ENCODE peak calls at places on chromosome 22, in four cellular contexts. F is K562, S is H1, O is SK-N-SH. B is an unnamed sample.

GRCh38 chr22:49946612-49947295 is 13.8 kb upstream of the PIM3 start:
- DNase-seq in F (no peak), S (no peak), O (no peak), B (no peak)

GRCh38 chr22:17412232-17412631 is 43.0 kb downstream of the CECR2 start:
- DNase-seq in F (no peak), S (no peak), O (no peak), B (no peak)

GRCh38 chr22:17266261-17266971 is 47.2 kb upstream of the ADA2 start:
- DNase-seq in F (no peak), S (peak), O (no peak), B (peak)

GRCh38 chr22:37534445-37534844 is 15.2 kb upstream of the CARD10 start:
- DNase-seq in F (no peak), S (no peak), O (no peak), B (no peak)

GRCh38 chr22:21698430-21699329 is 32.9 kb downstream of the PPIL2 start:
- DNase-seq in F (peak), S (no peak), O (no peak), B (peak)

GRCh38 chr22:48316245-48316875 is 1511.3 kb downstream of the BRD1 start:
- DNase-seq in F (no peak), S (no peak), O (no peak), B (no peak)

GRCh38 chr22:29369460-29369859 is 18.9 kb downstream of the AP1B1 start:
- DNase-seq in F (peak), S (peak), O (no peak), B (peak)

GRCh38 chr22:20425821-20426615 is 11.6 kb downstream of the SCARF2 start:
- DNase-seq in F (no peak), S (no peak), O (no peak), B (no peak)

GRCh38 chr22:35643991-35644390 is 4.3 kb upstream of the APOL6 start:
- DNase-seq in F (no peak), S (peak), O (no peak), B (no peak)

GRCh38 chr22:39177791-39178190 is 25.3 kb upstream of the CBX7 start:
- DNase-seq in F (no peak), S (no peak), O (no peak), B (no peak)

GRCh38 chr22:48240935-48241230 is 1478.4 kb downstream of the TBC1D22A start:
- DNase-seq in F (no peak), S (peak), O (no peak), B (no peak)

DNA sequence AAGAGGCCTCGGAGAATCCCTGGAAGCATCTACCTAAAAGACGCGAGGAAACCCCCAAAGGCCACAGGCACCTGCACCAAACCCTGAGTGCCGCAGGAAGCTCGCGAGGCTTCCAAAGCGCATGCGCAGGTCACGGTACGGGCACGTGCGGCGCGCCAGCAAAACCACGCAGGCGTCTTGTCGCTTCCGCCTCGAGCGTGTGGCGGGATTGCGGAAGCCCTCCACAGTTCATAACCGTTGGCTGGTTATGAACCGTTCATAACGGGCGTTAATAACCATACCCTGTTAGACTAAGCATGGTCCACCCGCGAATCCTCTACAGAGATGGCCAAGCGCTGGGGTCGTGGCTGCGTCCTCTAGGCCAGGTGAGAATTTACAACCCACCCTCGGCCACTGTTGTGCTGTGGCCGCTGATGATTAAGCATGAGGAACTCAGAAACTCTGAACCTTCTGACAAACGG is 46.4 kb downstream of the MORC2 start:
- DNase-seq in F (no peak), S (no peak), O (peak), B (no peak)
- TF ChIP-seq TEAD4 in F (no peak), S (no peak), O (no peak), B (no peak)

DNA sequence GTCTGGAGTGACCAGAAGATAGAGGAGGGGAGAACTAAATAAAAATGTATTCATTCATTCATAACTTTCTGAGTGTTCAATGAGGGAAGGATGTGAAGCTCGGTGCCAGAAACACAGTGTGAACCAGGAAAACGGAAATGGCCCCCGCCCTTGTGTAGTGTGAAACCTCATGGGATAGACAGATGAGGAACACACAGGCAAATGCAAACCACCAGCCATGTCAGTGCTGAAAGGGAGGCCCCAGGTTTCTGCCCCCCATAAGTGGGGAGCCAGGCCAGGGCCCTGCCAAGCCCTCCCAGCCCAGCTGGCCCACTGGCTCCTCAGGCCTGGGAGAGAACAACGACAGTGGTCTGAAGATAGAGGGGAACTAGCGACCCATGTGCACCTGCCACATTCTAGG is 30.5 kb downstream of the LARGE1 start:
- DNase-seq in F (no peak), S (no peak), O (no peak), B (no peak)
- TF ChIP-seq TEAD4 in F (no peak), S (no peak), O (no peak), B (no peak)

GRCh38 chr22:40325315-40325714 is 21.0 kb upstream of the ADSL start:
- DNase-seq in F (no peak), S (no peak), O (no peak), B (no peak)
- TF ChIP-seq TEAD4 in F (no peak), S (no peak), O (no peak), B (no peak)

DNA sequence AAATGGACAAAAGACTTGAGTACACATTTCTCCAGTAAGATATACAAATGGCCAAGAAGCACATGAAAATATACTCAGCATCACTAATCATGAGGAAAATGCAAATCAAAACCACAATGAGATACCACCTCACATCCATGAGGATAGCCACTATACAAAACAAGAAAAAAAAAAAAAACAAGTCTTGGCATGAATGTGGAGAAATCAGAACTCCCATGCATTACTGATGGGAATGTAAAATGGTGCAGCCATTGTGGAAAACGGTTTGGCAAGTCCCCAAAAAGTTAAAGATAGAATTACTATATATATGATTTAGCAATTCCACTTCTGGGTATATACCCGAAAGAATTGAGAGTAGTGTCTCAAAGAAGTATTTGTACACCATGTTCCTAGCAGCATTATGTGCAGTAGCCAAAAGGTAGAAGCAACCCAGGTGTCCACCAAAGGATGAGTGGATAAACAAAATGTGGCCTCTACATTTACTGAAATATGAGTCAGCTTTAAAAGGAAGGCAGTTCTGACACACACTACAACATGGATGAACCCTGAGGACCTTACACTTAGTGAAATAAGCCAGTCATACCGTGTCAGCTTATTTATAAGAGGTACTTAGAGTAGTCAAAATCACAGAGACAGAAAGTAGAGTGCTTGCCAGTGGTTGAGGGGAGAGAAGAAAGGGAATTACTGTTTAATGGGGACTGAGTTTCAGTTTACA is 146.3 kb downstream of the WNT7B start:
- DNase-seq in F (no peak), S (no peak), O (no peak), B (no peak)
- TF ChIP-seq TEAD4 in F (no peak), S (no peak), O (no peak), B (no peak)

GRCh38 chr22:27602390-27602789 is 199.2 kb downstream of the MN1 start:
- DNase-seq in F (peak), S (no peak), O (peak), B (peak)

GRCh38 chr22:27603111-27603822 is 198.3 kb downstream of the MN1 start:
- DNase-seq in F (no peak), S (no peak), O (no peak), B (no peak)

GRCh38 chr22:27605390-27605789 is 196.2 kb downstream of the MN1 start:
- DNase-seq in F (no peak), S (no peak), O (no peak), B (no peak)

GRCh38 chr22:27601195-27601594 is 200.4 kb downstream of the MN1 start:
- DNase-seq in F (no peak), S (no peak), O (no peak), B (no peak)

GRCh38 chr22:27603823-27604190 is 197.7 kb downstream of the MN1 start:
- DNase-seq in F (no peak), S (no peak), O (peak), B (no peak)
- TF ChIP-seq TEAD4 in F (no peak), S (no peak), O (no peak), B (no peak)

DNA sequence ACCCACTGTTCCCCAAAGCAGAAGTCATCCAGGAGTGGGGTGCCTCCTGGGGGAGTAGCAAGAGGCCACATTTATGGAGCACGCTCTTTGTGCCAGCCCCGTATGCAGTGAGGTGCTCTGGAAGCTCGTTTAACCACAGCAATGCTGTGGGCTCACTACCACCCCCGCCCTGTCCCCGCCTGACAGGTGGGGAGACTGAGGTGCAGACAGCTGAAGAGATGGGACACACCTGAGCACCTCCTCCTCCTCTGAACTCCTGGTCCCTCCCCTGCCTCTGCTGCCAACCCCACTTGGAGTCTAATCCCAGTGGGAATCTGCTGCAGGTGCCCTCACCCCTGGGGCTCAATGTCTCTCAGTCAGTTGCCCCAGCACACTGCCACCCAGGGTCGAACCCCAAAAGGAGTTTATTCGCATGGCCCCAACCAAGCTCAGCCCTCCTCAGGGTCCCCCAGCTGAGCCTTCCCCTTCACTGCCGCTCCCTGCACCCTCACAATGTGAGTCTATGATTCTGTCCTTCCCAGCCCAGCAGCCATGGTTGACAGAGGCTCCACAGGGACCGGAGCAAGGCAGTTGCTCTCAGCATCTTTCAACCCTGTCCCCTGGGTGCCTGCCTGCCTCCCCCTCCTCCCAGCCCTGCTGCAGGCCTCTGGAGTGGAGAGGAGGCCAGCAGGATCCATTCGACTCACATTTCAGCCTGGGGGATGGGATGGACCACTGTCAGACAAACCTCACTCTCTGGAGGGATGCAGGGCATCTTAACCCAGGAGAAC is 13.3 kb upstream of the BCR start:
- DNase-seq in F (no peak), S (no peak), O (no peak), B (no peak)
- TF ChIP-seq TEAD4 in F (no peak), S (no peak), O (no peak), B (no peak)

GRCh38 chr22:42317691-42318547 is 47.5 kb upstream of the TCF20 start:
- DNase-seq in F (no peak), S (no peak), O (peak), B (peak)
- TF ChIP-seq TEAD4 in F (no peak), S (no peak), O (no peak), B (no peak)

GRCh38 chr22:46653596-46653995 is 33.4 kb downstream of the GRAMD4 start:
- DNase-seq in F (no peak), S (no peak), O (no peak), B (no peak)

GRCh38 chr22:46652930-46653331 is 32.7 kb downstream of the GRAMD4 start:
- DNase-seq in F (no peak), S (no peak), O (no peak), B (no peak)

GRCh38 chr22:46651316-46651715 is 31.1 kb downstream of the GRAMD4 start:
- DNase-seq in F (no peak), S (no peak), O (no peak), B (no peak)

GRCh38 chr22:46650078-46650810 is 30.1 kb downstream of the GRAMD4 start:
- DNase-seq in F (no peak), S (no peak), O (no peak), B (no peak)

DNA sequence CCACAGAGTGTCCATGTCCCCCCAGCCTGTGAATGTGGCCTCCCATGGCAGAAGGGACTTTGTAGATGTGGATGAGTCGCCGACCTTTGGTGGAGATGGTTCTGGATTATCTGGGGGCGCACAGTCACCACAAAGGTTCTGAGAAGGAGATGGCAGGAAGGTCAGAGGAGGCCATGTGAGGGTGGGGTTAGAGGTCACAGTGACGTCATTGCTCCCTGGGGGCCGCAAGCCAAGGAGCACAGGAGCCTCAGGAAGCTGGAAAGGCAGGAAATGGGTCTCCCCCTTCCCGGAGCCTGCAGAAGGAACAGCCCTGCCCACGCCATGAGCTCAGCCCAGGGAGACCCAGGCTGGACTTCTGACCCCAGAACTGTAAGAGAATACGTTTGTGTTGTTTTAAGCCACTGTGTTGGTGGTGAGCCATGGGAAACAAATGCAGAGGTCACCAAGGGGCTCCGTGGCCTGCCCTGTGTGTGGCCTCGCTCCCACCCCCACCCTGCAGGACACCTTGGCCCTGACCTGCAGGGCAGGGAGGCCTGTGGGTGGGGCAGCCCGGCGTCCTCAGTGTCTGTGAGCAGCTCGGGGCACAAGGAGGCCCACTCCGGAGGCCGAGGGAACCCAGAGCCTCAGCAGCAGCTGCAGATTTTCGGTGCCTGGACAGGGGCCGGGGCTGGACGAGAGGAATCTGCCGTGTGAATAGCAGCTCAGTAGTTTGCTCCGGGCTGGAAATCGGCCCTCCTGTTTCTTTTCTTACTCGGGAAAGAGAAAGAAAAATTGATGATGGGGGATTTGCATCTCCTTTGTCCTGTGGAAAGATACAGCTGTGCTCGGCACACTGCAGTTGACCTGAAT is 32.1 kb downstream of the GRAMD4 start:
- DNase-seq in F (peak), S (no peak), O (no peak), B (no peak)
- TF ChIP-seq TEAD4 in F (no peak), S (no peak), O (no peak), B (no peak)